ENCODE peak calls at places on chromosomes 5 and 9, in six cellular contexts. E is CD4-positive, alpha-beta memory T cell; T is tibial artery; U is GM12878; A is cardiac muscle cell; Y is suprapubic skin. P is an unnamed sample.

GRCh38 chr5:10431408-10431807 is 10.3 kb upstream of the ROPN1L start:
- DNase-seq in E (no peak), U (no peak), A (no peak), T (no peak), Y (no peak), P (no peak)

GRCh38 chr5:56575821-56576220 is 239.5 kb upstream of the MAP3K1 start:
- DNase-seq in Y (no peak), T (no peak), E (no peak), A (no peak), U (no peak), P (no peak)

GRCh38 chr5:170913573-170913972 is 51.8 kb downstream of the RANBP17 start:
- DNase-seq in E (no peak), Y (no peak), T (no peak), A (no peak), U (no peak), P (no peak)

GRCh38 chr5:57435701-57436134 is 46.9 kb downstream of the ACTBL2 start:
- DNase-seq in T (no peak), U (no peak), Y (no peak), A (no peak), E (no peak), P (no peak)

GRCh38 chr9:111178361-111179043 is 140.2 kb upstream of the LPAR1 start:
- DNase-seq in T (no peak), E (no peak), A (no peak), Y (no peak), U (no peak), P (no peak)

GRCh38 chr5:149221731-149222342 is 49.8 kb upstream of the AFAP1L1 start:
- DNase-seq in A (no peak), Y (no peak), T (no peak), E (no peak), U (no peak), P (no peak)

GRCh38 chr9:91045036-91045435 is 243.4 kb downstream of the SYK start:
- DNase-seq in E (no peak), T (no peak), Y (no peak), A (peak), U (no peak), P (no peak)

GRCh38 chr5:157471709-157472108 is 11.7 kb downstream of the NIPAL4 start:
- DNase-seq in U (no peak), A (peak), E (no peak), T (no peak), Y (no peak), P (no peak)

GRCh38 chr5:54249210-54250028 is 61.0 kb downstream of the ARL15 start:
- DNase-seq in A (peak), E (no peak), U (no peak), Y (no peak), T (no peak), P (peak)

GRCh38 chr5:59021837-59022514 is 439.1 kb downstream of the RAB3C start:
- DNase-seq in U (no peak), E (no peak), A (no peak), T (peak), Y (no peak), P (no peak)

GRCh38 chr5:82512025-82512424 is 233.9 kb upstream of the RPS23 start:
- DNase-seq in E (no peak), T (no peak), A (no peak), Y (no peak), U (peak), P (no peak)

GRCh38 chr5:11904270-11904906 is at the start of gene CTNND2:
- DNase-seq in U (no peak), E (no peak), T (no peak), A (peak), Y (no peak), P (no peak)

GRCh38 chr5:154274828-154275185 is 84.3 kb downstream of the GALNT10 start:
- DNase-seq in T (no peak), Y (no peak), U (no peak), A (no peak), E (no peak), P (no peak)

GRCh38 chr9:94867842-94868312 is 141.4 kb downstream of the AOPEP start:
- DNase-seq in T (no peak), Y (no peak), A (no peak), E (no peak), U (no peak), P (no peak)

GRCh38 chr9:81431662-81432061 is 257.7 kb downstream of the TLE1 start:
- DNase-seq in E (no peak), A (no peak), T (no peak), Y (no peak), U (no peak), P (no peak)

GRCh38 chr5:168869615-168870227 is 290.6 kb upstream of the PANK3 start:
- DNase-seq in T (no peak), Y (no peak), E (no peak), U (no peak), A (no peak), P (no peak)

GRCh38 chr9:3517377-3518048 is 8.3 kb downstream of the RFX3 start:
- DNase-seq in U (no peak), Y (no peak), E (no peak), T (no peak), A (no peak), P (no peak)

GRCh38 chr5:117652640-117653280 is 1078.1 kb upstream of the SEMA6A start:
- DNase-seq in U (no peak), Y (no peak), T (no peak), A (no peak), E (no peak), P (no peak)

GRCh38 chr5:151125421-151125820 is 32.2 kb downstream of the ANXA6 start:
- DNase-seq in Y (no peak), A (no peak), T (no peak), E (no peak), U (peak), P (no peak)

GRCh38 chr9:104074876-104075275 is 19.2 kb upstream of the SMC2 start:
- DNase-seq in A (no peak), E (no peak), Y (no peak), T (no peak), U (no peak), P (no peak)

GRCh38 chr9:14158911-14159310 is 155.0 kb downstream of the NFIB start:
- DNase-seq in Y (no peak), E (no peak), U (no peak), A (no peak), T (no peak), P (no peak)

GRCh38 chr9:114988962-114989599 is 58.7 kb upstream of the TNFSF8 start:
- DNase-seq in E (peak), Y (no peak), U (peak), T (no peak), A (no peak), P (no peak)

GRCh38 chr5:151158287-151158661 is 695 bp upstream of the ANXA6 start:
- DNase-seq in T (no peak), U (no peak), A (peak), Y (no peak), E (no peak), P (no peak)

GRCh38 chr9:127489471-127490115 is 38.3 kb downstream of the LRSAM1 start:
- DNase-seq in T (no peak), Y (no peak), A (peak), E (no peak), U (no peak), P (no peak)

GRCh38 chr5:169637085-169637855 is at the start of gene DOCK2:
- DNase-seq in A (no peak), E (peak), T (peak), U (no peak), Y (peak), P (peak)

GRCh38 chr9:128554155-128554862 is 1.9 kb downstream of the SPTAN1 start:
- DNase-seq in U (peak), T (peak), E (peak), Y (peak), A (peak), P (peak)

GRCh38 chr9:95025213-95026170 is 292.0 kb downstream of the FANCC start:
- DNase-seq in U (no peak), A (peak), Y (no peak), E (no peak), T (peak), P (no peak)

GRCh38 chr5:153565822-153566221 is 75.4 kb downstream of the GRIA1 start:
- DNase-seq in Y (no peak), E (no peak), T (no peak), U (no peak), A (no peak), P (no peak)

GRCh38 chr5:165187815-165188214 is 1682.4 kb downstream of the MAT2B start:
- DNase-seq in U (no peak), A (no peak), T (no peak), Y (no peak), E (no peak), P (no peak)

GRCh38 chr5:54160329-54160728 is 150.0 kb downstream of the ARL15 start:
- DNase-seq in T (no peak), E (no peak), A (no peak), Y (no peak), U (no peak), P (no peak)

GRCh38 chr9:109441296-109441695 is 56.8 kb downstream of the PTPN3 start:
- DNase-seq in U (no peak), T (no peak), Y (no peak), A (no peak), E (no peak), P (no peak)

GRCh38 chr5:168218746-168219145 is 72.7 kb upstream of the WWC1 start:
- DNase-seq in T (no peak), U (no peak), Y (no peak), A (no peak), E (no peak), P (no peak)

GRCh38 chr9:137825324-137825991 is 52.1 kb upstream of the CACNA1B start:
- DNase-seq in E (no peak), T (no peak), A (no peak), U (peak), Y (peak), P (no peak)

GRCh38 chr9:133387680-133388079 is 11.5 kb downstream of the STKLD1 start:
- DNase-seq in Y (no peak), E (peak), A (no peak), T (no peak), U (no peak), P (no peak)

GRCh38 chr5:69416699-69417098 is 1.8 kb downstream of the MARVELD2 start:
- DNase-seq in T (no peak), A (no peak), U (no peak), E (no peak), Y (no peak), P (no peak)

DNA sequence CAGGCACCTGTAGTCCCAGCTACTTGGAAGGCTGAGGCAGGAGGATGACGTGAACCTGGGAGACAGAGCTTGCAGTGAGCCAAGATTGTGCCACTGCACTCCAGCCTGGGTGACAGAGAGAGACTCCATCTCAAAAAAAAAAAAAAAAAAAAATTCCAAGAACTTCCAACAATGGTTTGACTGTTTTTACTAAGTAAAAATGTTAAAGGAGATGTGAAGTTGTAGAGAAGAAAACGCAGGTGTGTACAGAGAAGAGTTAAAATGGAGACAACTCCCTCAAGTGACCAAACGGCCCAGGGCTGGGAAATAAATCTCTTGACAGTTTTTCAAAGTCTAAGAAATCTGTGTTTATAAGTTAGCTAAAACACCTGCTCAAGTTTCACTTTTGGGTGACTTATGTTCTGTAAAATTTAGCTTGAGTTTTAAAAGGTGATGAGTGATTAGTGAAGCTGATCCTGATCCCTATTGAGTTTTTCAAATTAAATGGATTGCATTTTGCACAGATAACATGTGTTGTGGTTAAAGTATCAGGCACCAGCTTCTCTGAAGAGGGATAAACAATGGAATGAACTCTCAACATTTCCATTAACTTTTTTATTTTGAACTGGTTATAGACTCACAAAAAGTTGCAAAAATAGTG is 255.2 kb upstream of the CD180 start:
- DNase-seq in T (no peak), E (no peak), A (no peak), U (no peak), Y (no peak), P (no peak)
- H3K27ac ChIP-seq in T (no peak), E (no peak), A (no peak), U (no peak), Y (no peak), P (no peak)

DNA sequence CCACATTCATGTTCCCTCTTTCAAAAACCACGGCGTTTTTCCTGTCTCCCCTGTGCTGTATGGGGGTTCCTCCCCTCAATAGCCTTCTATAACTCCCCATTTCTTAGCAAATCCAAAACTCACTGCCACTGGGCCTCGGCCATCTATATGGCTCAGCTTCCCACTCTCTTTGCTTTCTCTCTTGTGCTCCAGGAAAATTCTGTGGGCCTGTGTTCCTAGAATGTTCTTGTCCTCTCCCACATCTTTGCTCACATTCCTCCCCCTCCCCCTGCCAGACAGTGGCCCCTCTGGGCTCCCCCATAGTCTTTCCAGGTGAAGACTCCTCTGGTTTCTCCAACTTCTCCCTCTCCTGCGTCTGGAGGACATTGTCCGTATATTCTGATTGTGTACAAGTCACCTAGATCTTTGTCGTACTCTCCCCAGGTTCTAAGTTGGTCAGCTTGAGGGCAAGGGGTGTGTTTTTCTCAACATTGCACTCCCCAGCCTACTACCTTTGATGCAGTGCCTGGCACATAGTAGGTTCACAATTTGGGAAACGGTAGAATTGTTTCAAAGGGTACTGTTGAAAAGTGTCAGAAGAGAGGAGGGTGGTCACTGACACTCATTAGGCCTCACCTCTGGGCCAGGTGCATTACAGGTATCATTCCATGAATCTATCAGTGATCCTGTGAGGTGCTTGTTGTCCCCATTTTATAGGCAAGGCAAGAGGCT is 3.7 kb upstream of the DUSP1 start:
- DNase-seq in A (no peak), T (peak), Y (no peak), E (no peak), U (no peak), P (no peak)
- H3K4me3 ChIP-seq in A (no peak), T (no peak), Y (no peak), E (no peak), U (no peak), P (no peak)

GRCh38 chr9:129953736-129954135 is 89.3 kb downstream of the FNBP1 start:
- DNase-seq in U (no peak), T (no peak), A (no peak), E (no peak), Y (no peak), P (no peak)
- H3K27ac ChIP-seq in U (no peak), T (no peak), A (no peak), E (no peak), Y (no peak), P (peak)

GRCh38 chr5:180072556-180072955 is 997 bp upstream of the RNF130 start:
- DNase-seq in E (no peak), Y (peak), U (no peak), A (no peak), T (no peak), P (no peak)
- H3K4me3 ChIP-seq in E (no peak), Y (no peak), U (no peak), A (no peak), T (peak), P (peak)

DNA sequence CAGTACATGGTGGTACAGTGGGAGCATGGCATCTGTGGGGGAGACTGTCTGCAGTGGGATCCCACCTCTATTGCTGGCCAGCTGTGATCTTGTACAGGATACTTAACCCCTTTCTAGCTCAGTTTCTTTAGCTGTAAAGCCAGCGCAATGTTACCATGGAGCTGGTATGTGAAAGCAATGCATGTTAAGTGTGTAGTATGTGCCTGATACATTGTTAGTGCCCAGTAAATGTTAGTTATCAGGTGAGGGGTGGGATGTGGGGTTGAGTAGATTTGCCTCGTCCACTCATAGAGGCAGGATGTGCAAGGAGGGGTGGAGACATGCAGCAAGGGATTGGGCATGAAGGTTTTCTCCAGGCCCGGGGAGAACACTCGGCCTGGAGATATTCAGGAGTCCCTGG is 12.3 kb downstream of the ZBED3 start:
- DNase-seq in E (no peak), A (no peak), Y (no peak), U (no peak), T (no peak), P (no peak)
- H3K27ac ChIP-seq in E (no peak), A (no peak), Y (no peak), U (no peak), T (no peak), P (no peak)

DNA sequence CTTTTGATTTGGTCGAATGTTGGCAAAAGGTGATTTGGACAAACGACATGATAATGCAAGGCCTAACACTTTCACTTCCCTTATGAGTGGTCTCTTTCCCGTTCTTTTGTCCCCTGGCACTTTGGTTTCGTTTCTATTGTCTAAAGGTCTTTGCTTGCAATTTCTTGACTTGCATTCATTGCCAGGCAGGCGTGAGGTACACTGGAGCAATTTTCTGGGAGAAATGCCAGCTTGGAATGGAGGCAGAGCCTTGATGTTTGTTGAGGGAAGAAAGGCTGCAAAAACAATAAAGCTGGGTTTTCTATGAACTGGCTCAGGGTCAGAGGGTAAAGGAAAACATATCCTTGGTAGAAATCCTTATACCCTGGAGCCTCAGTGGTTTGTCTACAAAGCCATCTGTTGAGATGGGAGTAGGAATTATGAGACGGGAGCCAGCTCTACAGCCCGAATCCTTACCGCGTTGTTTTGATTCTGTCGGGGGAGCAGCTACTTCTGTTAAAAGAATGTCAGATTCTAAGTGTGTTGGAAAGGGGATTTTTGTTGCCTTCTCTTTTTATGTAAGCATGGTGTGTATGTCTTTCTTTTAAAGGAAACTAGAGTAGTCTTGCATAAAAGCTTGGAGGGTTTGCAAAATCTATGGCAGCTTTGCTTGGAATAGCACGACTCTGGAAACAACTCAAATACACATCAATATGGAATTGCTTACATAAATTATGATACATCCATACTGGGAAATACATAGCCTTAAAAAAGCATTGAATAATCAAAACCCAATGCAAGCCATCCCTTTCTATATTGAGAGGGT is 158.9 kb downstream of the RMI1 start:
- DNase-seq in A (no peak), U (peak), Y (no peak), E (no peak), T (no peak), P (no peak)
- H3K4me3 ChIP-seq in A (no peak), U (no peak), Y (no peak), E (no peak), T (no peak), P (no peak)

GRCh38 chr9:20698799-20699198 is 14.7 kb downstream of the FOCAD start:
- DNase-seq in T (no peak), Y (no peak), E (no peak), U (no peak), A (no peak), P (no peak)

GRCh38 chr9:20702565-20702964 is 18.5 kb downstream of the FOCAD start:
- DNase-seq in T (no peak), E (no peak), U (no peak), Y (no peak), A (no peak), P (no peak)

GRCh38 chr9:20701058-20701457 is 17.0 kb downstream of the FOCAD start:
- DNase-seq in E (no peak), U (no peak), Y (no peak), A (peak), T (no peak), P (no peak)

GRCh38 chr9:20707708-20708107 is 23.6 kb downstream of the FOCAD start:
- DNase-seq in T (no peak), E (no peak), A (no peak), U (no peak), Y (no peak), P (no peak)

GRCh38 chr9:20703146-20703545 is 19.1 kb downstream of the FOCAD start:
- DNase-seq in E (no peak), U (no peak), T (no peak), Y (no peak), A (no peak), P (no peak)
- H3K27ac ChIP-seq in E (no peak), U (no peak), T (no peak), Y (no peak), A (no peak), P (no peak)

GRCh38 chr5:71770381-71770780 is 51.3 kb downstream of the CARTPT start:
- DNase-seq in Y (no peak), A (no peak), E (no peak), U (no peak), T (no peak), P (no peak)
- H3K4me3 ChIP-seq in Y (no peak), A (no peak), E (no peak), U (no peak), T (no peak), P (no peak)

DNA sequence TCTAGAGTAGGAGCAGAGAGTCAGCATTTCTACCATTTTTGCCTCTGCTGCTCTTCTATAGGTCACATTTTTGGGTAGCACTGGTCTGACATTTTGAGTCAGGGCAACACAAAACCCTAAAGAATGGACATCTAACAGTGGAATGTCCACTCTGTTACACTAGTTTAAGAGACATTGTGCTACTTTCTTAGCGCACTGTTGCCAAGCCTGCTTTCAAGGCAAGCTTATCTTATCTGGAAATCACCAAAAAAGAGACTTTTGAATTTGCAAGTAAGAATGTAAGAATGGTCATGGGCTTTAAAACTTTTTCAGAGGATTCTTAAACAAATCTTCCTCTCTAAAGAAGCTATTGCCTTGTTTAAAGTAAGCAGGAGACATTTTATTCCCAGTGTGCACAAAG is 73.0 kb upstream of the STARD4 start:
- DNase-seq in E (no peak), U (no peak), T (no peak), Y (no peak), A (no peak), P (no peak)
- H3K27ac ChIP-seq in E (no peak), U (no peak), T (no peak), Y (no peak), A (peak), P (no peak)